ENCODE peak calls at places on chromosomes 3 and 15, in four cellular contexts. N is K562, R is HepG2, S is GM12878. Q is an unnamed sample.
A peak's percentile ranks its signal among the peaks of the same experiment; 100 is the strongest.

GRCh38 chr3:13650210-13651056 is 101.5 kb downstream of the FBLN2 start:
- DNase-seq in N (peak; percentile 96), R (peak; percentile 46), S (no peak), Q (peak; percentile 90)

GRCh38 chr3:150248116-150248864 is 159.8 kb upstream of the TSC22D2 start:
- DNase-seq in N (no peak), R (no peak), S (no peak), Q (no peak)

GRCh38 chr15:71252036-71252898 is 137.0 kb downstream of the THSD4 start:
- DNase-seq in N (no peak), R (no peak), S (no peak), Q (no peak)

GRCh38 chr3:141280690-141281089 is 49.1 kb downstream of the PXYLP1 start:
- DNase-seq in N (no peak), R (no peak), S (no peak), Q (no peak)

GRCh38 chr3:184262166-184262926 is 993 bp upstream of the CAMK2N2 start:
- DNase-seq in N (no peak), R (no peak), S (no peak), Q (peak; percentile 47)

GRCh38 chr15:40536501-40536900 is 28.3 kb downstream of the CCDC32 start:
- DNase-seq in N (no peak), R (no peak), S (no peak), Q (no peak)

GRCh38 chr15:77148191-77148590 is 77.3 kb upstream of the TSPAN3 start:
- DNase-seq in N (no peak), R (no peak), S (no peak), Q (no peak)

GRCh38 chr3:181808053-181808452 is 96.3 kb downstream of the SOX2 start:
- DNase-seq in N (no peak), R (no peak), S (no peak), Q (no peak)

GRCh38 chr3:63912768-63913588 is 795 bp upstream of the SCAANT1 start:
- DNase-seq in N (peak; percentile 42), R (peak; percentile 21), S (no peak), Q (peak; percentile 75)

GRCh38 chr3:69406156-69406555 is 20.3 kb upstream of the FRMD4B start:
- DNase-seq in N (no peak), R (no peak), S (no peak), Q (no peak)

GRCh38 chr3:179020112-179020511 is 51.5 kb downstream of the ZMAT3 start:
- DNase-seq in N (no peak), R (no peak), S (no peak), Q (no peak)

GRCh38 chr3:63477494-63478129 is 174.9 kb upstream of the SNTN start:
- DNase-seq in N (no peak), R (peak; percentile 68), S (no peak), Q (no peak)

GRCh38 chr3:187136347-187136746 is 2.9 kb downstream of the RPL39L start:
- DNase-seq in N (no peak), R (no peak), S (no peak), Q (no peak)

GRCh38 chr3:42229942-42230688 is 35.9 kb downstream of the CCK start:
- DNase-seq in N (peak; percentile 59), R (peak; percentile 50), S (no peak), Q (peak; percentile 86)

GRCh38 chr15:84889313-84889990 is 5.0 kb downstream of the SLC28A1 start:
- DNase-seq in N (no peak), R (no peak), S (no peak), Q (no peak)

GRCh38 chr3:119643094-119643493 is 17.3 kb downstream of the POPDC2 start:
- DNase-seq in N (no peak), R (no peak), S (no peak), Q (no peak)

GRCh38 chr3:166284994-166285393 is 447.8 kb upstream of the BCHE start:
- DNase-seq in N (no peak), R (no peak), S (no peak), Q (no peak)

GRCh38 chr3:129013491-129013891 is 12.4 kb downstream of the EFCC1 start:
- DNase-seq in N (peak; percentile 77), R (no peak), S (no peak), Q (peak; percentile 55)

GRCh38 chr3:122886951-122887350 is 92.1 kb downstream of the SLC49A4 start:
- DNase-seq in N (no peak), R (no peak), S (no peak), Q (no peak)

GRCh38 chr15:61041886-61042285 is 187.2 kb downstream of the RORA start:
- DNase-seq in N (no peak), R (no peak), S (no peak), Q (no peak)

GRCh38 chr3:122353215-122353614 is 28.2 kb downstream of the CSTA start:
- DNase-seq in N (no peak), R (no peak), S (no peak), Q (no peak)

GRCh38 chr15:64249842-64250575 is 87.2 kb upstream of the PPIB start:
- DNase-seq in N (no peak), R (no peak), S (no peak), Q (no peak)

GRCh38 chr3:152292367-152292766 is 23.6 kb downstream of the MBNL1 start:
- DNase-seq in N (no peak), R (no peak), S (no peak), Q (no peak)

GRCh38 chr3:181317521-181317920 is 328.0 kb upstream of the DNAJC19 start:
- DNase-seq in N (no peak), R (no peak), S (no peak), Q (no peak)

GRCh38 chr3:52210550-52211046 is 12.6 kb downstream of the ALAS1 start:
- DNase-seq in N (no peak), R (peak; percentile 96), S (no peak), Q (no peak)

GRCh38 chr3:139764069-139764905 is 86.5 kb upstream of the NMNAT3 start:
- DNase-seq in N (no peak), R (no peak), S (no peak), Q (no peak)

GRCh38 chr3:12916159-12916558 is 74.8 kb upstream of the RPL32 start:
- DNase-seq in N (no peak), R (no peak), S (no peak), Q (no peak)

GRCh38 chr3:182947892-182948291 is 32.4 kb downstream of the DCUN1D1 start:
- DNase-seq in N (peak; percentile 36), R (peak; percentile 31), S (no peak), Q (peak; percentile 27)

GRCh38 chr3:124964432-124964831 is 29.9 kb upstream of the MUC13 start:
- DNase-seq in N (no peak), R (peak; percentile 80), S (no peak), Q (no peak)

GRCh38 chr15:68709826-68710225 is 110.9 kb downstream of the ANP32A start:
- DNase-seq in N (no peak), R (no peak), S (no peak), Q (no peak)

GRCh38 chr15:90266485-90266884 is 1.0 kb downstream of the NGRN start:
- DNase-seq in N (no peak), R (no peak), S (no peak), Q (no peak)

GRCh38 chr3:143242101-143242500 is 122.5 kb downstream of the CHST2 start:
- DNase-seq in N (no peak), R (no peak), S (no peak), Q (no peak)

GRCh38 chr3:126034481-126035361 is 49.2 kb downstream of the SLC41A3 start:
- DNase-seq in N (no peak), R (no peak), S (no peak), Q (no peak)

GRCh38 chr3:29764059-29764458 is 483.2 kb downstream of the RBMS3 start:
- DNase-seq in N (no peak), R (no peak), S (no peak), Q (no peak)

GRCh38 chr3:159964166-159964973 is 24.3 kb upstream of the IL12A start:
- DNase-seq in N (no peak), R (no peak), S (peak; percentile 74), Q (no peak)

GRCh38 chr3:44477312-44478030 is at the start of gene ZNF445:
- DNase-seq in N (peak; percentile 96), R (peak; percentile 67), S (no peak), Q (peak; percentile 88)
- TF ChIP-seq REST in N (no peak), R (no peak), S (peak; percentile 18), Q (no peak)

GRCh38 chr15:48354694-48355303 is 23.6 kb downstream of the DUT start:
- DNase-seq in N (no peak), R (peak; percentile 12), S (no peak), Q (no peak)

GRCh38 chr15:48358229-48358641 is 27.0 kb downstream of the DUT start:
- DNase-seq in N (no peak), R (no peak), S (no peak), Q (peak; percentile 45)

GRCh38 chr15:48355377-48355776 is 24.1 kb downstream of the DUT start:
- DNase-seq in N (no peak), R (peak; percentile 54), S (no peak), Q (no peak)

DNA sequence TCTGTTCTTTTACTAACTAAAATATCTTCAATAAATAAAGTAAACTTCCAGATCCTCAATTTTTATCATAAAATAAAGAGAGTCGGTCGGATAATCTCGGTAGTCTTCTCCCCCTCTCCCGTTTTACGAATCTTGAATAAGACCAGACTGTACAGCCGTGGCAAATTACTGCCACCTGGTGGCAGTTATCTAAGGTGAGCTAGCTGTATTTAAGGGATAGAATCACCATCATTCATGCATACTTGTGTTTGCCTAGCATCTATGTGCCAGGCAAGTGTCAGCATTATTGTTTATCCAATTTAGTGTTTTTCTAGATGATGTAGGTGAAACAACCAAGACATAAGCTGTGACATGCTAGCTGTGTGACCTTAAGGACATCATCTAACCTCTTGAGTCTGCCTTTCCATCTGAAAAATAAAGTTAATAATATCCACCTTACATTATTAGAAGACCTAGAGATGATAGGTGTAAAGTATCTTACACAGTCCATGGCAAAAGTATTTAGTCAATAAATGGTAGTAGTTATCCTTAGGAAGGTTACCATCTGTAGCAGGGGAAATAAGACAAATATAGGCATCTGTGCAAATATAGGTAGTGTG is 21.3 kb downstream of the DUT start:
- DNase-seq in N (peak; percentile 56), R (peak; percentile 72), S (no peak), Q (peak; percentile 85)
- TF ChIP-seq CREB1 in N (no peak), R (no peak), S (no peak), Q (no peak)

GRCh38 chr3:45969152-45969551 is 25.9 kb downstream of the CXCR6 start:
- DNase-seq in N (no peak), R (no peak), S (no peak), Q (no peak)

GRCh38 chr3:45967724-45968123 is 24.5 kb downstream of the CXCR6 start:
- DNase-seq in N (no peak), R (no peak), S (no peak), Q (no peak)

GRCh38 chr3:45968149-45968548 is 24.9 kb downstream of the CXCR6 start:
- DNase-seq in N (no peak), R (no peak), S (no peak), Q (no peak)

GRCh38 chr3:45969953-45970352 is 25.7 kb downstream of the FYCO1 start:
- DNase-seq in N (no peak), R (no peak), S (no peak), Q (no peak)

DNA sequence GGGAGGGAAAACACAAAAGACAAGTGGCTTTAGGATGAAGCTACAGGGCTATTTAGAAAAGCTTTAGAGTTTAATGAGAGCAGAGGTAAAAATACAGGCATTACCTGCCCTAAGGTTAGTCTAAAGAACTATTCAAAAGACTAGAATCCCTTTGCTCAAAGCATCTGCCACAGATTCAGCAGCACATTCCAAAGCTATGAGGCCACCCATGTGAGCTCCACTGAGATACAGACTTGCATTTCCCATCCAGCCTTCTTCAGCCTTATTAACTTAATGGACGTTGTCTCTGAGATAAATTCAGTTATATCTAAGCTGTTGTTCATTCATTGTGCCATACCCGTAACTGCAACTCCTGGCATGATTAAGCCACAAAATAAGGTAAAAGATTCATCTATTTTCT is 25.4 kb downstream of the CXCR6 start:
- DNase-seq in N (no peak), R (no peak), S (no peak), Q (no peak)
- H3K36me3 ChIP-seq in N (peaks cover 96% of the 10 kb centered on the region), R (peaks cover 69% of the 10 kb centered on the region), S (peaks cover 24% of the 10 kb centered on the region), Q (peaks cover 13% of the 10 kb centered on the region)

GRCh38 chr15:72852268-72852667 is 68.7 kb upstream of the ADPGK start:
- DNase-seq in N (no peak), R (no peak), S (no peak), Q (no peak)
- TF ChIP-seq REST in N (no peak), R (no peak), S (no peak), Q (no peak)